ENCODE peak calls at places on chromosomes 4 and X, in seven cellular contexts. D is mucosa of descending colon, R is K562, C is left lung, Q is PC-3, N is heart left ventricle, K is fibroblast of lung. H is an unnamed sample. For H3K36me3 and H3K9me3, the result is how much of the 10 kb centered on the place peaks cover.

GRCh38 chr4:77358315-77358928 is 201.4 kb downstream of the CCNG2 start:
- DNase-seq in K (peak), C (no peak), Q (peak), N (no peak), D (no peak), R (peak), H (no peak)

GRCh38 chrX:46903458-46904242 is 8.6 kb upstream of the JADE3 start:
- DNase-seq in K (peak), C (peak), Q (peak), R (peak), N (peak), D (peak), H (peak)

GRCh38 chr4:89253306-89253705 is 54.3 kb downstream of the GPRIN3 start:
- DNase-seq in C (no peak), R (no peak), Q (no peak), K (no peak), D (no peak), N (no peak), H (no peak)

GRCh38 chrX:134737061-134737460 is 78.8 kb upstream of the PLAC1 start:
- DNase-seq in N (no peak), C (no peak), R (no peak), Q (no peak), D (no peak), K (peak), H (no peak)

GRCh38 chr4:182536221-182536620 is 293.0 kb downstream of the TENM3 start:
- DNase-seq in C (no peak), Q (no peak), D (no peak), R (no peak), K (no peak), N (no peak), H (no peak)

GRCh38 chr4:125938541-125938940 is 623.8 kb downstream of the FAT4 start:
- DNase-seq in R (no peak), Q (no peak), C (no peak), D (no peak), K (peak), N (no peak), H (no peak)

GRCh38 chr4:24917076-24917856 is 4.4 kb upstream of the CCDC149 start:
- DNase-seq in Q (no peak), K (no peak), D (no peak), R (no peak), N (no peak), C (no peak), H (no peak)

GRCh38 chrX:140548985-140549384 is 44.1 kb upstream of the SOX3 start:
- DNase-seq in R (no peak), Q (no peak), K (no peak), N (no peak), D (no peak), C (no peak), H (no peak)

GRCh38 chrX:66163849-66164401 is at the start of gene HEPH:
- DNase-seq in D (no peak), C (no peak), R (peak), N (no peak), Q (no peak), K (peak), H (no peak)

GRCh38 chrX:68416592-68416991 is 16.7 kb downstream of the OPHN1 start:
- DNase-seq in K (peak), Q (peak), N (no peak), C (no peak), R (no peak), D (no peak), H (no peak)

GRCh38 chr4:128517739-128518510 is 230.3 kb upstream of the PGRMC2 start:
- DNase-seq in D (no peak), K (peak), N (no peak), C (peak), Q (peak), R (peak), H (no peak)

GRCh38 chrX:110310000-110310790 is 7.7 kb downstream of the AMMECR1 start:
- DNase-seq in K (no peak), C (no peak), N (no peak), Q (peak), D (no peak), R (no peak), H (no peak)

GRCh38 chr4:109998867-109999303 is 86.2 kb downstream of the EGF start:
- DNase-seq in K (peak), Q (peak), D (no peak), R (peak), N (no peak), C (no peak), H (no peak)

GRCh38 chr4:77012726-77013125 is 63.1 kb downstream of the CCNI start:
- DNase-seq in N (no peak), Q (no peak), K (peak), D (no peak), R (no peak), C (no peak), H (no peak)

GRCh38 chr4:155008389-155008788 is 200.0 kb upstream of the NPY2R start:
- DNase-seq in R (no peak), Q (no peak), K (no peak), C (no peak), N (no peak), D (no peak), H (no peak)

GRCh38 chr4:175787948-175788347 is 24.1 kb downstream of the GPM6A start:
- DNase-seq in R (no peak), K (no peak), N (no peak), C (no peak), D (no peak), Q (no peak), H (no peak)

GRCh38 chr4:147546341-147546740 is 65.4 kb downstream of the EDNRA start:
- DNase-seq in Q (peak), D (no peak), C (no peak), K (peak), R (no peak), N (no peak), H (no peak)

GRCh38 chr4:108881190-108881589 is 118.3 kb upstream of the ETNPPL start:
- DNase-seq in D (no peak), C (no peak), R (no peak), K (peak), N (no peak), Q (no peak), H (no peak)

GRCh38 chrX:25084446-25084845 is 68.7 kb upstream of the ARX start:
- DNase-seq in Q (no peak), K (no peak), R (no peak), C (no peak), D (no peak), N (no peak), H (no peak)

GRCh38 chr4:169142390-169142789 is 128.4 kb downstream of the SH3RF1 start:
- DNase-seq in C (no peak), R (no peak), K (peak), N (no peak), D (no peak), Q (no peak), H (no peak)

GRCh38 chr4:118175506-118175905 is 141.2 kb downstream of the NDST3 start:
- DNase-seq in D (no peak), K (no peak), C (no peak), N (no peak), R (no peak), Q (no peak), H (no peak)

GRCh38 chr4:132540797-132541196 is 608.3 kb upstream of the PCDH10 start:
- DNase-seq in C (no peak), R (no peak), D (no peak), N (no peak), K (no peak), Q (no peak), H (no peak)

GRCh38 chr4:27000820-27001219 is 140.2 kb downstream of the STIM2 start:
- DNase-seq in N (no peak), C (no peak), K (no peak), R (no peak), D (no peak), Q (peak), H (no peak)

GRCh38 chrX:47976254-47977151 is 27.3 kb downstream of the ZNF182 start:
- DNase-seq in D (no peak), N (no peak), K (no peak), C (no peak), Q (no peak), R (no peak), H (no peak)

GRCh38 chr4:182917182-182918043 is at the start of gene DCTD:
- DNase-seq in Q (peak), K (peak), C (peak), R (peak), N (peak), D (peak), H (peak)

GRCh38 chrX:154436597-154437397 is at the start of gene GDI1:
- DNase-seq in D (peak), N (peak), Q (peak), K (peak), R (peak), C (no peak), H (peak)

GRCh38 chrX:75297508-75297907 is 23.6 kb downstream of the UPRT start:
- DNase-seq in Q (no peak), R (no peak), K (no peak), C (no peak), N (no peak), D (no peak), H (no peak)

GRCh38 chrX:35622021-35622420 is 176.1 kb upstream of the MAGEB16 start:
- DNase-seq in N (no peak), C (no peak), D (no peak), K (no peak), Q (peak), R (no peak), H (no peak)

GRCh38 chr4:128660361-128660964 is 149.0 kb upstream of the JADE1 start:
- DNase-seq in R (no peak), N (no peak), Q (no peak), C (no peak), D (no peak), K (peak), H (no peak)

GRCh38 chr4:125070869-125071268 is 243.9 kb upstream of the FAT4 start:
- DNase-seq in Q (no peak), D (no peak), N (no peak), R (no peak), K (no peak), C (no peak), H (no peak)

GRCh38 chr4:80322716-80323115 is 12.8 kb upstream of the CFAP299 start:
- DNase-seq in C (no peak), N (no peak), R (no peak), Q (peak), D (no peak), K (peak), H (no peak)

GRCh38 chrX:19121466-19121865 is 802 bp downstream of the ADGRG2 start:
- DNase-seq in R (no peak), K (no peak), D (no peak), Q (no peak), N (no peak), C (no peak), H (no peak)

DNA sequence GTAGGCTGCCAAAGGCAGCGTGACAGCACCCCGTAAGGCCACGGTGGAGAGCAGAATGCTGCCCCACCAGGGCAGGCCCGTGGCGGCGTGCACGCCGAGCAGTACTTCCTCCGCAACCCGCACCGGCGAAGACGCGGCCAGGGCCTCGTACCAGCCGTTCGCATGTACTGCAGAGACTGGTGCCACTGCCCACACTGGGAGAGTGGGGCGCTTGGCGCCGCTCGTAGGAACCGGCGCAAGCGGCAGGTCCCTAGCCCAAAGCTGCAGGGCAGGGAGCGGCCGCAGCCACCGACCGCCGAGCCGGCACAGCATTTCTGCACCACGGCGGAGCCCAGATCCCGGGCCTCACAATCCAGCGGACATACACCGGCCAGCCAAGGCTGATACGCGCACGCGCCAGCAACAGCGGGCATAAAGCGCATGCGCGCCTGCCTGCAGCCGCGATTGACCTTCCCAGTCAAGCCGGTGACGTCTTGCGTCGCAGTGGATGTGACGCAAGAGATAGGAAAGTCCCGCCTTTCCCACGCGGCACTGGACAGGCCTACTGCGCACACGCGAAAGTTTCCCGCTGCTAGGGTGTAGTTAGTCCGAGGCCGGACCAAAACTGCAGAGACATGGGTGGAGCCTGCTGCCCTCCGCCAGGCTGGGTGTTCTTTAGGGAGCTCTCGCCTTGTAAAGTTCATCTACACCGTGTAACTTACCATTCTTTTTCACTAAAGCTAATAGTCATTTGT is at the start of gene COX18:
- DNase-seq in C (peak), N (peak), D (peak), R (peak), Q (peak), K (peak), H (peak)
- TF ChIP-seq CTCF in C (no peak), N (no peak), D (peak), R (peak), Q (no peak), K (no peak), H (no peak)

DNA sequence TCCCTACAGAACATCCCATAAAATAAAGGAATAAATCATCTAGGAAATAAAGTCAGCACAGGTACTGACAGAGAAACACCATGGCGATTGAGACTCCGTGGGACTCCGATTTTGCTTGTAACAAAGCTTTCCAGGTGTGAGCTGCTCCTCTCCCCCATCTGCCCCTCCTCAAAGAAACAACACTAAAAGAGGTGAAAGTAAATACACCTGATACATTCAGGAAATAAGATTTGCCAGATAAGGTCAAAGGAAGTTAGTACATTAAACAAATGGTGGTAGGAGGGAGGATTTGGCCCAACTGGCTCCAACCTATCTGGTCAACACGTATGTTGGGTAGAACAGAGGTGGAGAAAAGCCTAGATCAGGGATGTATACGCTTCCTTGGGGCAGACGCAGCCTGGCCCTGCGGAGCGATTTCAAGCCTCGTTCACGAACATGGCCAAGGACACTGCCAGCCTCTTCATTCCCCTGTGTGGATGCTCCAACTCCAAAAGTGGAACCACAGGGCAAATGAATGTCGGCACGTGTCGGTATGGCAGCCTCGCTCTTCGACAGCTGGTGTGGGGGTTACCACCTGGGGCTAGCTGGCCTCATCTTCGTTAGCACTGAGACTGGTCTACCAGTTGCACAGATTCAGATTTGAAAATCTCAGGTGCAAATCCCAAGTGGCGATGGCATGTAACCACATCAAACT is 162.5 kb downstream of the AFAP1 start:
- DNase-seq in N (no peak), C (no peak), R (no peak), D (no peak), Q (no peak), K (no peak), H (no peak)
- H3K36me3 ChIP-seq in N (under half), C (half or more), R (under half), D (under half), Q (under half), K (under half), H (under half)

DNA sequence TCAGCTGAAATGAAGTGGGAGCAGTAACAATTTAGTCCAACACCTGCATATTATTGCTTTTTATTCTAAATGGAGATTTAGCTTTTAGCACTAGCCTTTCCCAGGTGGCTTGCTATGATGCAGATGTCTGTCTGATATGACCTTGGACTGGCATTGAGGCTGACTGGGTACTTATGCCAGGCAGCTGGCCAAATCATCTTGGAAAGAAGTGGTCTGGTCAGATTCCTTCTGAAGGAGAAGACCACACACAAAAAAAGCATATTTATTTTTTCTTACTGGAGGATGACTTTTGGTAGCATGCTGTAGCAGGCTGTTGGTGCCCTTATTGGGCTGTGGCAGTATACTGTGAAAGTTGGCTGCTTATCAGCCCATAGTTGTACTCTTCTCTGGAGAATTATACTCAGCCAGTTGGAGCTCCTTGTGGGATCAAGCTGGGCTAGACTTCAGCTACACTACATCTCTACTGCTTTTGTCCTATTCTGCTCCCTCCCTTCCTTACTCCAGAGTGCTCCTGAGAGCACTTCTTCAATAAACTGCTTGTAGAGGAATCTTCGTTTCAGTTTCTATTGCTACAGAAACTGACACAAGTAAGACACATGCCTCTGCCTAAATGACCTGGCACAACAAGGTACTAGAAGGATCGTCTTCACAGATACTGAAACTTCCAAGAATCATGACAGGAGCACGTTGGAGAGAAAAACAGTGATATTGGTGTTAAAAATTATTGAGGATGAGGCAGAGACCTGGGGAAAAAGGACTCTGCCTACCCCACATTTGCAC is 196.8 kb upstream of the RPS6KA3 start:
- DNase-seq in Q (no peak), D (no peak), C (no peak), R (no peak), K (no peak), N (no peak), H (no peak)
- H3K9me3 ChIP-seq in Q (under half), D (under half), C (under half), R (under half), K (under half), N (under half), H (under half)

GRCh38 chr4:138576684-138577083 is 334.5 kb upstream of the SLC7A11 start:
- DNase-seq in C (no peak), K (peak), Q (peak), R (peak), D (no peak), N (no peak), H (no peak)
- TF ChIP-seq CTCF in C (no peak), K (peak), Q (peak), R (no peak), D (no peak), N (no peak), H (no peak)

GRCh38 chr4:145885666-145886065 is 53.0 kb downstream of the ZNF827 start:
- DNase-seq in D (no peak), Q (no peak), R (no peak), N (no peak), C (no peak), K (no peak), H (no peak)
- H3K36me3 ChIP-seq in D (under half), Q (under half), R (under half), N (under half), C (under half), K (under half), H (under half)

GRCh38 chr4:123050014-123050413 is 127.6 kb upstream of the NUDT6 start:
- DNase-seq in K (no peak), R (no peak), N (no peak), Q (no peak), C (no peak), D (no peak), H (no peak)
- H3K9me3 ChIP-seq in K (under half), R (under half), N (under half), Q (under half), C (under half), D (under half), H (under half)